ENCODE peak calls at places on chromosomes 6 and 20, in seven cellular contexts. One of them, this sample, is unnamed.

GRCh38 chr6:67009818-67010217 is 1302.8 kb upstream of the EYS start:
- DNase-seq in IMR-90: no peak
- DNase-seq in H9: peak
- DNase-seq in H1: peak
- DNase-seq in trophoblast cell: no peak
- DNase-seq in mesendoderm: peak
- DNase-seq in neuronal stem cell: no peak
- DNase-seq in this sample: no peak

GRCh38 chr6:61947311-61947970 is 338.6 kb downstream of the KHDRBS2 start:
- DNase-seq in IMR-90: no peak
- DNase-seq in H9: no peak
- DNase-seq in H1: no peak
- DNase-seq in trophoblast cell: no peak
- DNase-seq in mesendoderm: no peak
- DNase-seq in neuronal stem cell: no peak
- DNase-seq in this sample: no peak

GRCh38 chr20:34220581-34220980 is 20.6 kb upstream of the ASIP start:
- DNase-seq in IMR-90: peak
- DNase-seq in H9: no peak
- DNase-seq in H1: no peak
- DNase-seq in trophoblast cell: no peak
- DNase-seq in mesendoderm: no peak
- DNase-seq in neuronal stem cell: no peak
- DNase-seq in this sample: peak

GRCh38 chr6:19394687-19395086 is 442.5 kb upstream of the ID4 start:
- DNase-seq in IMR-90: no peak
- DNase-seq in H9: no peak
- DNase-seq in H1: no peak
- DNase-seq in trophoblast cell: no peak
- DNase-seq in mesendoderm: no peak
- DNase-seq in neuronal stem cell: no peak
- DNase-seq in this sample: no peak

GRCh38 chr6:35687658-35688604 is 784 bp downstream of the FKBP5 start:
- DNase-seq in IMR-90: peak
- DNase-seq in H9: peak
- DNase-seq in H1: no peak
- DNase-seq in trophoblast cell: no peak
- DNase-seq in mesendoderm: peak
- DNase-seq in neuronal stem cell: peak
- DNase-seq in this sample: peak

GRCh38 chr6:39881851-39882566 is 52.3 kb downstream of the MOCS1 start:
- DNase-seq in IMR-90: peak
- DNase-seq in H9: no peak
- DNase-seq in H1: no peak
- DNase-seq in trophoblast cell: no peak
- DNase-seq in mesendoderm: no peak
- DNase-seq in neuronal stem cell: no peak
- DNase-seq in this sample: peak

GRCh38 chr6:38391206-38391908 is 248.4 kb downstream of the BTBD9 start:
- DNase-seq in IMR-90: peak
- DNase-seq in H9: no peak
- DNase-seq in H1: no peak
- DNase-seq in trophoblast cell: no peak
- DNase-seq in mesendoderm: peak
- DNase-seq in neuronal stem cell: no peak
- DNase-seq in this sample: peak

GRCh38 chr6:45075246-45075645 is 252.9 kb upstream of the RUNX2 start:
- DNase-seq in IMR-90: peak
- DNase-seq in H9: no peak
- DNase-seq in H1: no peak
- DNase-seq in trophoblast cell: peak
- DNase-seq in mesendoderm: no peak
- DNase-seq in neuronal stem cell: no peak
- DNase-seq in this sample: peak

GRCh38 chr20:4108495-4109306 is 93.3 kb upstream of the RNF24 start:
- DNase-seq in IMR-90: peak
- DNase-seq in H9: peak
- DNase-seq in H1: peak
- DNase-seq in trophoblast cell: peak
- DNase-seq in mesendoderm: peak
- DNase-seq in neuronal stem cell: peak
- DNase-seq in this sample: peak

GRCh38 chr6:71489736-71490135 is 201.1 kb downstream of the OGFRL1 start:
- DNase-seq in IMR-90: peak
- DNase-seq in H9: peak
- DNase-seq in H1: no peak
- DNase-seq in trophoblast cell: peak
- DNase-seq in mesendoderm: peak
- DNase-seq in neuronal stem cell: no peak
- DNase-seq in this sample: peak

GRCh38 chr6:4280721-4281120 is 145.3 kb upstream of the ECI2 start:
- DNase-seq in IMR-90: peak
- DNase-seq in H9: no peak
- DNase-seq in H1: no peak
- DNase-seq in trophoblast cell: no peak
- DNase-seq in mesendoderm: peak
- DNase-seq in neuronal stem cell: no peak
- DNase-seq in this sample: peak

GRCh38 chr6:44481056-44481455 is 93.5 kb downstream of the CDC5L start:
- DNase-seq in IMR-90: no peak
- DNase-seq in H9: no peak
- DNase-seq in H1: no peak
- DNase-seq in trophoblast cell: no peak
- DNase-seq in mesendoderm: peak
- DNase-seq in neuronal stem cell: no peak
- DNase-seq in this sample: no peak

GRCh38 chr6:33886673-33887144 is 82.9 kb upstream of the MLN start:
- DNase-seq in IMR-90: peak
- DNase-seq in H9: no peak
- DNase-seq in H1: no peak
- DNase-seq in trophoblast cell: no peak
- DNase-seq in mesendoderm: no peak
- DNase-seq in neuronal stem cell: no peak
- DNase-seq in this sample: peak

GRCh38 chr6:6942826-6943225 is 164.9 kb upstream of the RREB1 start:
- DNase-seq in IMR-90: peak
- DNase-seq in H9: no peak
- DNase-seq in H1: no peak
- DNase-seq in trophoblast cell: no peak
- DNase-seq in mesendoderm: no peak
- DNase-seq in neuronal stem cell: no peak
- DNase-seq in this sample: no peak

GRCh38 chr20:47982574-47983360 is 197.5 kb upstream of the SULF2 start:
- DNase-seq in IMR-90: no peak
- DNase-seq in H9: no peak
- DNase-seq in H1: no peak
- DNase-seq in trophoblast cell: no peak
- DNase-seq in mesendoderm: no peak
- DNase-seq in neuronal stem cell: no peak
- DNase-seq in this sample: no peak

GRCh38 chr20:57618091-57618765 is 2.0 kb downstream of the ZBP1 start:
- DNase-seq in IMR-90: no peak
- DNase-seq in H9: no peak
- DNase-seq in H1: no peak
- DNase-seq in trophoblast cell: peak
- DNase-seq in mesendoderm: peak
- DNase-seq in neuronal stem cell: no peak
- DNase-seq in this sample: no peak

GRCh38 chr20:64161595-64162238 is 2.5 kb upstream of the MYT1 start:
- DNase-seq in IMR-90: peak
- DNase-seq in H9: peak
- DNase-seq in H1: peak
- DNase-seq in trophoblast cell: peak
- DNase-seq in mesendoderm: peak
- DNase-seq in neuronal stem cell: peak
- DNase-seq in this sample: peak

GRCh38 chr6:150667977-150668716 is 68.5 kb downstream of the PLEKHG1 start:
- DNase-seq in IMR-90: peak
- DNase-seq in H9: no peak
- DNase-seq in H1: no peak
- DNase-seq in trophoblast cell: peak
- DNase-seq in mesendoderm: peak
- DNase-seq in neuronal stem cell: peak
- DNase-seq in this sample: peak

GRCh38 chr6:7697820-7698623 is 27.9 kb upstream of the BMP6 start:
- DNase-seq in IMR-90: peak
- DNase-seq in H9: no peak
- DNase-seq in H1: no peak
- DNase-seq in trophoblast cell: peak
- DNase-seq in mesendoderm: peak
- DNase-seq in neuronal stem cell: no peak
- DNase-seq in this sample: peak

GRCh38 chr6:13715444-13715883 is 3.8 kb upstream of the RANBP9 start:
- DNase-seq in IMR-90: no peak
- DNase-seq in H9: no peak
- DNase-seq in H1: no peak
- DNase-seq in trophoblast cell: no peak
- DNase-seq in mesendoderm: no peak
- DNase-seq in neuronal stem cell: no peak
- DNase-seq in this sample: peak

GRCh38 chr6:389622-390021 is 1.9 kb upstream of the IRF4 start:
- DNase-seq in IMR-90: no peak
- DNase-seq in H9: no peak
- DNase-seq in H1: no peak
- DNase-seq in trophoblast cell: no peak
- DNase-seq in mesendoderm: no peak
- DNase-seq in neuronal stem cell: no peak
- DNase-seq in this sample: no peak

GRCh38 chr20:8522191-8522590 is 390.1 kb downstream of the PLCB1 start:
- DNase-seq in IMR-90: no peak
- DNase-seq in H9: no peak
- DNase-seq in H1: no peak
- DNase-seq in trophoblast cell: no peak
- DNase-seq in mesendoderm: no peak
- DNase-seq in neuronal stem cell: no peak
- DNase-seq in this sample: no peak

DNA sequence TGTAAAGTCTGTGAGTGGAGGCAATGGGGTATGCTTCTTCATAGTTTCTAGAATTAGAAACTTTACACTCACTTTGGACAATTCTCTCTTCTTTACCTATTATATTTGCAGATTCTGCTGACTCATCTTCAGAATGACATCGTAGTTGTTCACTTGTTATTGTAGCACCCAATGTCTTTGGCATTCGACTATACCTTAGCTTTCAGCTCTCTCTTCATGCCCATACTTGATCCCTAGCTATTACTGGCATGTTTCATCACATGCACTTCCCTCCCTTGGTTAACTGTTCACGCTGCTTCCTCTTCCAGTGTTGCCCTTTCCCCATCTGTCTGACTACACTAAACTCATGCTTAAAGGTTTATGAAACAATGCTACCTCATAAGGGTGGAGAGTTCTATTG is 298.1 kb upstream of the TCF21 start:
- DNase-seq in IMR-90: peak
- DNase-seq in H9: no peak
- DNase-seq in H1: no peak
- DNase-seq in trophoblast cell: no peak
- DNase-seq in mesendoderm: no peak
- DNase-seq in neuronal stem cell: no peak
- DNase-seq in this sample: no peak
- H3K23ac ChIP-seq in IMR-90: peak
- H3K23ac ChIP-seq in H9: no peak
- H3K23ac ChIP-seq in H1: no peak
- H3K23ac ChIP-seq in trophoblast cell: no peak
- H3K23ac ChIP-seq in mesendoderm: no peak
- H3K23ac ChIP-seq in neuronal stem cell: no peak
- H3K23ac ChIP-seq in this sample: no peak

GRCh38 chr6:20985821-20986220 is 451.6 kb downstream of the CDKAL1 start:
- DNase-seq in IMR-90: no peak
- DNase-seq in H9: no peak
- DNase-seq in H1: no peak
- DNase-seq in trophoblast cell: no peak
- DNase-seq in mesendoderm: no peak
- DNase-seq in neuronal stem cell: no peak
- DNase-seq in this sample: no peak
- H2BK120ac ChIP-seq in IMR-90: no peak
- H2BK120ac ChIP-seq in H9: no peak
- H2BK120ac ChIP-seq in H1: no peak
- H2BK120ac ChIP-seq in trophoblast cell: no peak
- H2BK120ac ChIP-seq in mesendoderm: no peak
- H2BK120ac ChIP-seq in neuronal stem cell: no peak
- H2BK120ac ChIP-seq in this sample: no peak

GRCh38 chr20:45774933-45775332 is 16.8 kb downstream of the WFDC3 start:
- DNase-seq in IMR-90: no peak
- DNase-seq in H9: no peak
- DNase-seq in H1: no peak
- DNase-seq in trophoblast cell: no peak
- DNase-seq in mesendoderm: no peak
- DNase-seq in neuronal stem cell: no peak
- DNase-seq in this sample: no peak

GRCh38 chr20:45779011-45779915 is 12.4 kb downstream of the WFDC3 start:
- DNase-seq in IMR-90: peak
- DNase-seq in H9: no peak
- DNase-seq in H1: no peak
- DNase-seq in trophoblast cell: peak
- DNase-seq in mesendoderm: no peak
- DNase-seq in neuronal stem cell: no peak
- DNase-seq in this sample: peak

GRCh38 chr20:45776931-45777330 is 14.8 kb downstream of the WFDC3 start:
- DNase-seq in IMR-90: no peak
- DNase-seq in H9: no peak
- DNase-seq in H1: no peak
- DNase-seq in trophoblast cell: no peak
- DNase-seq in mesendoderm: no peak
- DNase-seq in neuronal stem cell: no peak
- DNase-seq in this sample: no peak

GRCh38 chr20:45772693-45773092 is 19.0 kb downstream of the WFDC3 start:
- DNase-seq in IMR-90: no peak
- DNase-seq in H9: no peak
- DNase-seq in H1: no peak
- DNase-seq in trophoblast cell: no peak
- DNase-seq in mesendoderm: no peak
- DNase-seq in neuronal stem cell: no peak
- DNase-seq in this sample: no peak

GRCh38 chr20:45775411-45775810 is 16.3 kb downstream of the WFDC3 start:
- DNase-seq in IMR-90: no peak
- DNase-seq in H9: no peak
- DNase-seq in H1: no peak
- DNase-seq in trophoblast cell: no peak
- DNase-seq in mesendoderm: no peak
- DNase-seq in neuronal stem cell: no peak
- DNase-seq in this sample: no peak
- H3K23ac ChIP-seq in IMR-90: no peak
- H3K23ac ChIP-seq in H9: no peak
- H3K23ac ChIP-seq in H1: no peak
- H3K23ac ChIP-seq in trophoblast cell: no peak
- H3K23ac ChIP-seq in mesendoderm: no peak
- H3K23ac ChIP-seq in neuronal stem cell: no peak
- H3K23ac ChIP-seq in this sample: peak

GRCh38 chr6:91447530-91447929 is 860.7 kb upstream of the MAP3K7 start:
- DNase-seq in IMR-90: no peak
- DNase-seq in H9: no peak
- DNase-seq in H1: no peak
- DNase-seq in trophoblast cell: no peak
- DNase-seq in mesendoderm: no peak
- DNase-seq in neuronal stem cell: no peak
- DNase-seq in this sample: no peak

GRCh38 chr6:91453479-91453878 is 866.6 kb upstream of the MAP3K7 start:
- DNase-seq in IMR-90: no peak
- DNase-seq in H9: no peak
- DNase-seq in H1: no peak
- DNase-seq in trophoblast cell: no peak
- DNase-seq in mesendoderm: no peak
- DNase-seq in neuronal stem cell: no peak
- DNase-seq in this sample: no peak

GRCh38 chr6:91447086-91447485 is 860.2 kb upstream of the MAP3K7 start:
- DNase-seq in IMR-90: no peak
- DNase-seq in H9: no peak
- DNase-seq in H1: no peak
- DNase-seq in trophoblast cell: no peak
- DNase-seq in mesendoderm: no peak
- DNase-seq in neuronal stem cell: no peak
- DNase-seq in this sample: no peak

GRCh38 chr6:91449539-91449938 is 862.7 kb upstream of the MAP3K7 start:
- DNase-seq in IMR-90: peak
- DNase-seq in H9: no peak
- DNase-seq in H1: no peak
- DNase-seq in trophoblast cell: no peak
- DNase-seq in mesendoderm: no peak
- DNase-seq in neuronal stem cell: no peak
- DNase-seq in this sample: peak
- H2BK120ac ChIP-seq in IMR-90: peak
- H2BK120ac ChIP-seq in H9: no peak
- H2BK120ac ChIP-seq in H1: no peak
- H2BK120ac ChIP-seq in trophoblast cell: no peak
- H2BK120ac ChIP-seq in mesendoderm: no peak
- H2BK120ac ChIP-seq in neuronal stem cell: no peak
- H2BK120ac ChIP-seq in this sample: no peak